ENCODE peak calls at places on chromosomes 2 and 18, in nine cellular contexts. S, K, R, C, W, I, F, J and Q are unnamed samples.

GRCh38 chr2:132620115-132620514 is 49.9 kb downstream of the LYPD1 start:
- DNase-seq in I (no peak), K (peak; percentile 7), S (no peak), F (peak; percentile 90), J (no peak), W (no peak), R (no peak), C (no peak), Q (peak; percentile 39)

GRCh38 chr2:27720004-27720551 is 51.4 kb upstream of the MRPL33 start:
- DNase-seq in K (peak; percentile 99), J (no peak), C (no peak), W (peak; percentile 71), R (peak; percentile 7), F (peak; percentile 97), S (no peak), I (peak; percentile 63), Q (peak; percentile 96)

GRCh38 chr2:238102865-238103264 is 2.7 kb downstream of the ESPNL start:
- DNase-seq in F (no peak), C (no peak), K (no peak), I (no peak), J (no peak), S (no peak), R (no peak), W (no peak), Q (no peak)

GRCh38 chr2:241852981-241853631 is 5.6 kb downstream of the PDCD1 start:
- DNase-seq in F (no peak), S (no peak), R (no peak), I (no peak), C (no peak), J (no peak), W (peak; percentile 18), K (no peak), Q (no peak)

GRCh38 chr2:119008108-119008507 is 66.1 kb downstream of the MARCO start:
- DNase-seq in F (peak; percentile 25), I (no peak), S (no peak), W (no peak), R (no peak), J (peak; percentile 28), K (no peak), C (no peak), Q (no peak)

GRCh38 chr18:5510109-5510846 is 33.5 kb downstream of the EPB41L3 start:
- DNase-seq in K (no peak), I (no peak), J (no peak), C (no peak), F (no peak), S (no peak), W (no peak), R (no peak), Q (no peak)

GRCh38 chr18:65365245-65365955 is 385.4 kb upstream of the CDH7 start:
- DNase-seq in J (no peak), I (no peak), F (no peak), C (no peak), R (no peak), S (no peak), K (no peak), W (no peak), Q (no peak)

GRCh38 chr2:85951351-85952067 is 62.7 kb upstream of the ST3GAL5 start:
- DNase-seq in I (no peak), K (no peak), F (no peak), R (no peak), C (no peak), J (no peak), S (no peak), W (no peak), Q (no peak)

GRCh38 chr2:175853110-175853509 is 149.0 kb downstream of the LNPK start:
- DNase-seq in F (no peak), I (no peak), J (no peak), K (no peak), S (no peak), W (no peak), C (peak; percentile 58), R (no peak), Q (peak; percentile 27)

GRCh38 chr2:205858781-205859478 is 176.6 kb downstream of the NRP2 start:
- DNase-seq in F (peak; percentile 49), J (no peak), K (peak; percentile 26), W (peak; percentile 33), R (no peak), I (no peak), S (no peak), C (no peak), Q (peak; percentile 72)

GRCh38 chr2:74530239-74531161 is 767 bp downstream of the HTRA2 start:
- DNase-seq in K (no peak), I (peak; percentile 72), W (no peak), C (peak; percentile 66), S (peak; percentile 33), R (no peak), F (peak; percentile 57), J (peak; percentile 45), Q (no peak)

GRCh38 chr2:72923833-72924352 is 6.6 kb downstream of the EMX1 start:
- DNase-seq in F (no peak), K (no peak), C (no peak), W (no peak), R (no peak), I (no peak), S (no peak), J (no peak), Q (no peak)

GRCh38 chr18:9898792-9899549 is 13.2 kb downstream of the TXNDC2 start:
- DNase-seq in W (no peak), I (no peak), F (peak; percentile 82), C (no peak), K (peak; percentile 63), R (no peak), J (peak; percentile 60), S (no peak), Q (peak; percentile 74)

GRCh38 chr2:73080321-73081131 is 9.0 kb upstream of the SFXN5 start:
- DNase-seq in S (no peak), R (no peak), C (no peak), W (no peak), K (no peak), F (no peak), I (no peak), J (no peak), Q (no peak)

GRCh38 chr2:176177580-176178270 is 10.7 kb upstream of the HOXD1 start:
- DNase-seq in R (no peak), W (no peak), F (no peak), C (peak; percentile 96), I (no peak), J (peak; percentile 21), K (no peak), S (no peak), Q (no peak)

GRCh38 chr2:226727251-226727650 is 72.4 kb downstream of the IRS1 start:
- DNase-seq in J (no peak), R (no peak), I (no peak), K (no peak), W (no peak), F (no peak), S (no peak), C (no peak), Q (no peak)

GRCh38 chr2:70007151-70007550 is 45.7 kb upstream of the ASPRV1 start:
- DNase-seq in I (no peak), C (no peak), F (no peak), S (no peak), W (no peak), K (no peak), J (no peak), R (no peak), Q (no peak)

GRCh38 chr2:33419548-33420255 is 56.7 kb upstream of the RASGRP3 start:
- DNase-seq in C (no peak), J (no peak), S (no peak), R (no peak), F (peak; percentile 45), I (no peak), K (no peak), W (no peak), Q (peak; percentile 35)

GRCh38 chr2:130834923-130835765 is 1.6 kb upstream of the ARHGEF4 start:
- DNase-seq in J (no peak), K (no peak), S (no peak), C (peak; percentile 68), F (no peak), W (no peak), I (no peak), R (no peak), Q (no peak)

GRCh38 chr18:54416459-54416858 is 58.8 kb downstream of the C18orf54 start:
- DNase-seq in F (peak; percentile 79), J (no peak), W (no peak), I (no peak), R (no peak), K (peak; percentile 26), S (no peak), C (no peak), Q (peak; percentile 89)

GRCh38 chr18:12314586-12315305 is 6.7 kb downstream of the TUBB6 start:
- DNase-seq in I (no peak), S (no peak), K (no peak), C (no peak), R (no peak), W (no peak), J (no peak), F (no peak), Q (no peak)

GRCh38 chr2:106584304-106584954 is 97.3 kb downstream of the CD8B2 start:
- DNase-seq in R (no peak), W (no peak), K (no peak), C (no peak), F (no peak), S (no peak), J (no peak), I (no peak), Q (no peak)

GRCh38 chr2:48415765-48416515 is 114.0 kb upstream of the STON1 start:
- DNase-seq in F (peak; percentile 75), I (no peak), R (no peak), S (no peak), C (no peak), W (no peak), J (no peak), K (no peak), Q (no peak)

GRCh38 chr2:205556841-205557539 is 125.3 kb upstream of the NRP2 start:
- DNase-seq in F (no peak), K (no peak), S (no peak), R (no peak), W (no peak), J (no peak), I (no peak), C (no peak), Q (no peak)

GRCh38 chr2:189876271-189876670 is 92.0 kb downstream of the PMS1 start:
- DNase-seq in I (no peak), C (no peak), J (peak; percentile 34), F (no peak), K (no peak), R (no peak), S (no peak), W (no peak), Q (no peak)

GRCh38 chr2:235749121-235749780 is 255.4 kb downstream of the AGAP1 start:
- DNase-seq in F (no peak), K (peak; percentile 45), I (no peak), S (no peak), R (no peak), C (no peak), W (no peak), J (no peak), Q (peak; percentile 51)

GRCh38 chr2:34705556-34706247 is 1106.6 kb upstream of the FAM98A start:
- DNase-seq in J (no peak), W (no peak), F (no peak), S (no peak), R (no peak), K (no peak), I (no peak), C (no peak), Q (no peak)

GRCh38 chr18:57839942-57840381 is 36.8 kb upstream of the ATP8B1 start:
- DNase-seq in K (peak; percentile 62), C (no peak), R (no peak), F (peak; percentile 77), S (no peak), J (no peak), I (no peak), W (no peak), Q (peak; percentile 85)

GRCh38 chr18:73691624-73692023 is 456.0 kb downstream of the FBXO15 start:
- DNase-seq in K (no peak), C (no peak), W (no peak), R (no peak), I (no peak), S (no peak), F (no peak), J (no peak), Q (no peak)

GRCh38 chr2:151733781-151734672 is at the start of gene NEB:
- DNase-seq in W (no peak), R (no peak), I (no peak), S (no peak), F (no peak), J (no peak), C (peak; percentile 46), K (no peak), Q (no peak)

GRCh38 chr18:22166070-22166972 is 3.1 kb upstream of the GATA6 start:
- DNase-seq in R (no peak), F (no peak), C (no peak), I (no peak), S (no peak), J (no peak), W (peak; percentile 78), K (no peak), Q (no peak)